ENCODE peak calls at places on chromosomes 16 and 17, in ten cellular contexts. H is colonic mucosa, J is transverse colon, U is cardiac fibroblast, T is K562, P is A549, G is tibial artery, Y is AG09309, F is astrocyte of the spinal cord, A is ovary. L is an unnamed sample.

GRCh38 chr17:45440161-45440859 is 7.6 kb upstream of the ARHGAP27 start:
- DNase-seq in H (no peak), J (no peak), U (peak), T (no peak), P (peak), G (peak), Y (no peak), F (peak), A (no peak), L (peak)

GRCh38 chr17:19344311-19345066 is 18.0 kb downstream of the B9D1 start:
- DNase-seq in H (no peak), J (no peak), U (no peak), T (no peak), P (no peak), G (peak), Y (no peak), F (no peak), A (peak), L (no peak)

GRCh38 chr16:10791048-10791447 is 27.5 kb downstream of the TVP23A start:
- DNase-seq in H (no peak), J (no peak), U (no peak), T (no peak), P (no peak), G (no peak), Y (no peak), F (no peak), A (no peak), L (no peak)

GRCh38 chr16:15477802-15478201 is 43.4 kb downstream of the BMERB1 start:
- DNase-seq in H (no peak), J (no peak), U (no peak), T (no peak), P (no peak), G (no peak), Y (no peak), F (no peak), A (no peak), L (peak)

GRCh38 chr17:8820311-8821010 is 21.3 kb upstream of the MFSD6L start:
- DNase-seq in H (no peak), J (no peak), U (no peak), T (no peak), P (no peak), G (no peak), Y (no peak), F (no peak), A (no peak), L (no peak)

GRCh38 chr16:74973304-74973703 is 11.6 kb downstream of the WDR59 start:
- DNase-seq in H (no peak), J (no peak), U (no peak), T (no peak), P (no peak), G (peak), Y (no peak), F (no peak), A (no peak), L (no peak)

GRCh38 chr16:1991135-1991551 is 1.4 kb downstream of the SYNGR3 start:
- DNase-seq in H (peak), J (peak), U (no peak), T (no peak), P (no peak), G (no peak), Y (no peak), F (no peak), A (no peak), L (no peak)

GRCh38 chr16:25007284-25007984 is 7.7 kb downstream of the ARHGAP17 start:
- DNase-seq in H (no peak), J (no peak), U (peak), T (no peak), P (no peak), G (no peak), Y (no peak), F (peak), A (no peak), L (peak)

GRCh38 chr17:1977583-1978395 is 47.3 kb downstream of the RTN4RL1 start:
- DNase-seq in H (no peak), J (no peak), U (no peak), T (no peak), P (no peak), G (no peak), Y (no peak), F (no peak), A (no peak), L (no peak)

GRCh38 chr16:87323727-87324410 is 6.7 kb upstream of the C16orf95 start:
- DNase-seq in H (no peak), J (no peak), U (no peak), T (no peak), P (no peak), G (no peak), Y (no peak), F (no peak), A (no peak), L (no peak)

GRCh38 chr16:50068550-50068949 is 2.8 kb downstream of the HEATR3 start:
- DNase-seq in H (no peak), J (no peak), U (peak), T (no peak), P (no peak), G (no peak), Y (no peak), F (peak), A (no peak), L (peak)

GRCh38 chr16:9407206-9407758 is 315.8 kb downstream of the HAPSTR1 start:
- DNase-seq in H (no peak), J (no peak), U (no peak), T (no peak), P (no peak), G (no peak), Y (no peak), F (no peak), A (no peak), L (no peak)

GRCh38 chr17:78133971-78134898 is 3.7 kb downstream of the TMC8 start:
- DNase-seq in H (peak), J (peak), U (peak), T (peak), P (peak), G (no peak), Y (no peak), F (no peak), A (no peak), L (peak)

GRCh38 chr17:8905256-8905778 is 37.8 kb upstream of the PIK3R6 start:
- DNase-seq in H (no peak), J (no peak), U (no peak), T (no peak), P (no peak), G (no peak), Y (no peak), F (no peak), A (no peak), L (no peak)

GRCh38 chr17:80827646-80828643 is 163.7 kb upstream of the CHMP6 start:
- DNase-seq in H (no peak), J (no peak), U (no peak), T (no peak), P (peak), G (peak), Y (no peak), F (peak), A (no peak), L (no peak)

GRCh38 chr17:80829166-80829813 is 162.4 kb upstream of the CHMP6 start:
- DNase-seq in H (no peak), J (no peak), U (no peak), T (no peak), P (no peak), G (peak), Y (no peak), F (no peak), A (no peak), L (no peak)

GRCh38 chr17:80825471-80826345 is 165.9 kb upstream of the CHMP6 start:
- DNase-seq in H (no peak), J (no peak), U (no peak), T (no peak), P (no peak), G (peak), Y (no peak), F (no peak), A (no peak), L (no peak)

GRCh38 chr17:80826346-80826954 is 165.2 kb upstream of the CHMP6 start:
- DNase-seq in H (no peak), J (no peak), U (no peak), T (no peak), P (no peak), G (peak), Y (no peak), F (no peak), A (no peak), L (no peak)

GRCh38 chr17:80826955-80827645 is 164.5 kb upstream of the CHMP6 start:
- DNase-seq in H (no peak), J (no peak), U (peak), T (no peak), P (peak), G (peak), Y (peak), F (peak), A (no peak), L (peak)
- TF ChIP-seq CTCF in H (no peak), J (no peak), U (no peak), T (no peak), P (no peak), G (no peak), Y (no peak), F (peak), A (no peak), L (peak)

DNA sequence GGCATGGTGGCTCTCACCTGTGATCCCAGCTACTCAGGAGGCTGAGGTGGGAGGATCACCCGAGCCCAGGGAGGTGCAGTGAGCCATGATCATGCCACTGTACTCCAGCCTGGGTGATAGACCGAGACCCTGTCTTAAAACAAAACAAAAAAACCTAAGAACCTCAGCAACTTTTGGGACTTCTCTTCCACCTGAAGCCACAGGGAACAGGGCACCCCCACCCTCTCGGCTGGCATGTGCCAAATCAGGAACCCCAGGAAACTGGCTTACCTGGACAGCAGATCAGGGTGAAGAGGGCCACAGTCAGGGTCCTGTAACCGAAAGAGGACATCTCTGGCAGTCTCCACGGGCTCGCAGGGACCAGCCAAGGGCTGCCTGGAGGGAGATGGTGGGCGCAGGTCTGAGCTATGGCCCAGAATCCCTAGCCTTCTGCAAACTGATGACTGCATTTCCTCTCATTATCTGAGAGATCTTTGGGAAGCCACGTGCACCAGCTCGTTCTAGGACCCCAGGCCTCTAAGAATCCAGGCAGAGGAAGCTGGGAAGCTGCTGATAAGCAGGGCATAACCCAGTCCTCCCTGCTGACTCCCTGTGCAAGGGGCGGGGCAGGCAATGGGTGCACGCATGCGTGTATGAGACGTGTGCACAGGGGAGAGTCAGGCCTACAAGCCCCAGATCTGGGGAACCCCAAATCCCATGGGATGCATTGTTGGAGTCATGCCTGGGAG is 8.4 kb downstream of the PRR29 start:
- DNase-seq in H (peak), J (no peak), U (no peak), T (peak), P (no peak), G (peak), Y (no peak), F (no peak), A (no peak), L (no peak)
- H3K4me3 ChIP-seq in H (no peak), J (no peak), U (no peak), T (peak), P (no peak), G (peak), Y (no peak), F (no peak), A (no peak), L (no peak)

GRCh38 chr16:19210175-19210924 is 42.3 kb downstream of the SYT17 start:
- DNase-seq in H (no peak), J (no peak), U (no peak), T (no peak), P (peak), G (no peak), Y (no peak), F (peak), A (no peak), L (peak)
- TF ChIP-seq CTCF in H (no peak), J (no peak), U (no peak), T (no peak), P (no peak), G (no peak), Y (no peak), F (no peak), A (no peak), L (no peak)

GRCh38 chr16:85752511-85753420 is 1.9 kb upstream of the C16orf74 start:
- DNase-seq in H (no peak), J (peak), U (peak), T (peak), P (no peak), G (no peak), Y (no peak), F (no peak), A (no peak), L (peak)

GRCh38 chr16:85750827-85751641 is at the start of gene C16orf74:
- DNase-seq in H (peak), J (peak), U (peak), T (peak), P (peak), G (no peak), Y (no peak), F (no peak), A (no peak), L (peak)

GRCh38 chr16:85750021-85750826 is 672 bp downstream of the C16orf74 start:
- DNase-seq in H (peak), J (peak), U (peak), T (no peak), P (no peak), G (no peak), Y (no peak), F (no peak), A (no peak), L (peak)

GRCh38 chr16:85753559-85753958 is 2.7 kb upstream of the C16orf74 start:
- DNase-seq in H (no peak), J (peak), U (no peak), T (no peak), P (no peak), G (no peak), Y (no peak), F (no peak), A (no peak), L (no peak)

DNA sequence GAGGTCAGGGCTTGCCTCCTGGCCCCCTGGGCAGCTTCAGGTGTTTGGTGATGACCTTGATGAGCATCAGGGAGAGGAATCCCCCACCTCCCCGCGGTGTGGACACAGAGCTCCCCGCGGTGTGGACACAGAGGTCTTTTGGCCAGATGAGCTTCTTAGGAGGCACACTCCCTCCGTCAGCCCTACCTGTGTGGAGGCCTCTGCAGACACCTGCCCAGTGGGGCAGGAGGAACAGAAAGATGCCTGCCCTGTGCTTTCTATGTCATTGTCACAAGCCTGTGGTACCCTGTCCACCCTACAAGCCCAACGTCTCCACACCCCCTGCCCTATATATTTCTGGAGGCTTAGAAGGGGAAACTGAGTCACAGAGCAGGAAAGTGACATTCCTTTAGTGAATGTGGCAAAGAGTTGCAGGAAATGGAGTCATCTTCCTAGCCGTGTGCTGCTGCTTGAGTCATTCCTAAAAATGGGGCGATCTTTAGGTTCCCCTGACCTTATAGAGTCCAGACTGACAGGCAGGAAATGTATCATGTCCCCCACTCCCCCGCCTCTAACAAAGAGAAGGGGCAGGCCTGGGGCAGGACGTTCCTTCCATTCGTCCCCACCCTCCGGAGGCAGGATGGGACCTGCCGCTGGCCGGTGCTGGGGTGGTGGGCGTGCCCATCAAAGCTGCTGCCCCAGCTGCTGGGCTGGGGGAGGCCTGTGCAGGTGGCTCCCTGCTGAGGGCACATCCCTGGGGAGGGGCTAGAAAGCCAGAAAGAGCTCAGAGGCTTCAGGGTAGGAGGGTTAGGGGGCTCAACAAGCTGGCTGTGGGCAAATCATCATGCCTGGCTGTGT is 987 bp upstream of the C16orf74 start:
- DNase-seq in H (no peak), J (no peak), U (no peak), T (no peak), P (no peak), G (no peak), Y (no peak), F (no peak), A (no peak), L (no peak)
- H3K4me3 ChIP-seq in H (no peak), J (no peak), U (peak), T (no peak), P (peak), G (no peak), Y (no peak), F (no peak), A (no peak), L (no peak)

GRCh38 chr17:39916918-39917317 is 1.5 kb downstream of the GSDMB start:
- DNase-seq in H (no peak), J (no peak), U (peak), T (peak), P (peak), G (no peak), Y (no peak), F (no peak), A (no peak), L (peak)

GRCh38 chr17:39919087-39919683 is 750 bp upstream of the GSDMB start:
- DNase-seq in H (peak), J (no peak), U (no peak), T (peak), P (no peak), G (no peak), Y (no peak), F (no peak), A (no peak), L (no peak)

GRCh38 chr17:39913989-39914388 is 4.4 kb downstream of the GSDMB start:
- DNase-seq in H (no peak), J (no peak), U (no peak), T (no peak), P (no peak), G (no peak), Y (no peak), F (no peak), A (no peak), L (no peak)

GRCh38 chr17:39920218-39921210 is 2.1 kb upstream of the GSDMB start:
- DNase-seq in H (no peak), J (no peak), U (no peak), T (no peak), P (no peak), G (no peak), Y (no peak), F (no peak), A (no peak), L (no peak)

GRCh38 chr17:39915559-39915958 is 2.9 kb downstream of the GSDMB start:
- DNase-seq in H (no peak), J (no peak), U (no peak), T (no peak), P (no peak), G (no peak), Y (no peak), F (no peak), A (no peak), L (no peak)
- TF ChIP-seq CTCF in H (no peak), J (no peak), U (no peak), T (no peak), P (no peak), G (no peak), Y (no peak), F (no peak), A (no peak), L (no peak)

GRCh38 chr17:55266051-55266957 is 1.5 kb downstream of the HLF start:
- DNase-seq in H (no peak), J (no peak), U (no peak), T (no peak), P (no peak), G (no peak), Y (no peak), F (no peak), A (peak), L (no peak)

GRCh38 chr17:55267777-55268648 is 3.3 kb downstream of the HLF start:
- DNase-seq in H (no peak), J (no peak), U (no peak), T (no peak), P (no peak), G (no peak), Y (no peak), F (no peak), A (no peak), L (no peak)

GRCh38 chr17:55265434-55266021 is 768 bp downstream of the HLF start:
- DNase-seq in H (no peak), J (no peak), U (no peak), T (no peak), P (no peak), G (peak), Y (no peak), F (no peak), A (peak), L (no peak)

GRCh38 chr17:55268649-55269480 is 4.1 kb downstream of the HLF start:
- DNase-seq in H (no peak), J (no peak), U (no peak), T (no peak), P (no peak), G (no peak), Y (no peak), F (no peak), A (no peak), L (no peak)

DNA sequence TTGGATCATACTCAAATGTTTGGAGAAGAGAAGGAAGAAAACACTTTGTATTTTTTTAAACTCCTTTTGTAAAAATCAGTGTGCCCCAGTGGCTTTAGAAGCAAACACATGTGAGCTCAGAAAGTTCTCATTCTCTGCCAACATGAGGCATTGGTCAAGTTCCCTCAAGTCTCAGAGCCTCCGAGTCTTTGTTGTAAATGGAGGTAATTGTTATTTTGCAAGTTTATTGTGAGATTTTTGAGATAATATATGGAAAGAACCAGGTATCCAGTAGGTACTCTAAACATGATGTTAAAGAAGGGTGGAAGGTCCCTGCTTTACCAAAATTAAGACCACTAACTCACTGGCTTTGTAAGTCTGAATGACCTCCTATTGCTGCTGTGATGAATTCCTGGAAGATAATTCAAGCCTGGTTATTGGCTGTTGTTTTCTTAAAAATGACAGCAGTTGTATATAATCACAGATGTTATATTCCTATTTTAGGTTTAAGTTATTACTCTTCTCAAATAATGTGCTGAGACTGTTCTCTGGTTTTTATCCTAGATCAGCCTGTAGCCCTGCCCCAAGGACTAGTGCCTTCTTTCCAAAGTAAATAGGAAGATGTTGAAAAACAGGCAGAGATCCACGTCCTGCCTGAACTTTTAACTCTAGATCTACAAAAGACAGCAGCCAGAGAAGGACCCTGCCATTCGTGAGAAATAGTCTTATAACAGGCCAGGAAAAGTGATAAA is 2.4 kb downstream of the HLF start:
- DNase-seq in H (no peak), J (no peak), U (no peak), T (no peak), P (no peak), G (no peak), Y (no peak), F (no peak), A (no peak), L (no peak)
- H3K4me3 ChIP-seq in H (no peak), J (no peak), U (no peak), T (no peak), P (no peak), G (peak), Y (no peak), F (no peak), A (peak), L (no peak)

GRCh38 chr16:28105297-28105696 is 41.8 kb upstream of the GSG1L start:
- DNase-seq in H (no peak), J (no peak), U (no peak), T (no peak), P (no peak), G (no peak), Y (no peak), F (no peak), A (no peak), L (no peak)
- TF ChIP-seq CTCF in H (no peak), J (no peak), U (no peak), T (no peak), P (no peak), G (no peak), Y (no peak), F (no peak), A (no peak), L (no peak)

GRCh38 chr16:77433146-77433545 is 1.7 kb downstream of the ADAMTS18 start:
- DNase-seq in H (no peak), J (no peak), U (no peak), T (no peak), P (no peak), G (no peak), Y (no peak), F (no peak), A (no peak), L (no peak)
- H3K4me3 ChIP-seq in H (no peak), J (no peak), U (no peak), T (no peak), P (no peak), G (no peak), Y (no peak), F (no peak), A (no peak), L (no peak)

L was measured in choroid plexus epithelial cell.